ENCODE peak calls at places on chromosomes 3 and 15, in eight cellular contexts. S is cardiac fibroblast, K is K562, U is fibroblast of lung, T is body of pancreas, W is neural progenitor cell, Z is GM12864, C is gastrocnemius medialis. D is an unnamed sample.
A peak's percentile ranks its signal among the peaks of the same experiment; 100 is the strongest.

GRCh38 chr3:129045675-129046036 is 14.9 kb upstream of the GP9 start:
- DNase-seq in S (no peak), K (no peak), U (no peak), T (no peak), W (no peak), Z (no peak), C (no peak), D (no peak)

GRCh38 chr3:129593595-129594339 is 12.7 kb downstream of the PLXND1 start:
- DNase-seq in S (no peak), K (no peak), U (no peak), T (no peak), W (peak; percentile 52), Z (no peak), C (no peak), D (no peak)

GRCh38 chr3:14505803-14506500 is 34.2 kb downstream of the GRIP2 start:
- DNase-seq in S (no peak), K (no peak), U (no peak), T (no peak), W (no peak), Z (no peak), C (no peak), D (no peak)

GRCh38 chr15:62135532-62136134 is 29.5 kb downstream of the C2CD4B start:
- DNase-seq in S (peak; percentile 89), K (no peak), U (peak; percentile 80), T (peak; percentile 61), W (no peak), Z (no peak), C (no peak), D (peak; percentile 83)

GRCh38 chr3:56806407-56806806 is 4.7 kb upstream of the ARHGEF3 start:
- DNase-seq in S (no peak), K (no peak), U (no peak), T (no peak), W (no peak), Z (no peak), C (no peak), D (no peak)

GRCh38 chr15:76060098-76060989 is 559 bp downstream of the TMEM266 start:
- DNase-seq in S (no peak), K (no peak), U (no peak), T (no peak), W (no peak), Z (peak; percentile 15), C (no peak), D (peak; percentile 3)

GRCh38 chr15:60890361-60890991 is 338.6 kb downstream of the RORA start:
- DNase-seq in S (no peak), K (no peak), U (no peak), T (no peak), W (no peak), Z (no peak), C (no peak), D (no peak)

GRCh38 chr15:49844390-49844789 is 223.5 kb downstream of the DTWD1 start:
- DNase-seq in S (no peak), K (no peak), U (no peak), T (no peak), W (no peak), Z (no peak), C (no peak), D (no peak)

GRCh38 chr3:42148982-42149432 is 57.9 kb downstream of the TRAK1 start:
- DNase-seq in S (peak; percentile 83), K (peak; percentile 83), U (peak; percentile 90), T (no peak), W (peak; percentile 94), Z (no peak), C (peak; percentile 69), D (peak; percentile 86)

GRCh38 chr3:160394009-160394392 is 5.0 kb downstream of the IFT80 start:
- DNase-seq in S (no peak), K (peak; percentile 27), U (no peak), T (no peak), W (no peak), Z (no peak), C (no peak), D (no peak)

GRCh38 chr3:117756580-117756979 is 1047.0 kb downstream of the TUSC7 start:
- DNase-seq in S (no peak), K (no peak), U (peak; percentile 40), T (no peak), W (peak; percentile 29), Z (no peak), C (no peak), D (no peak)

GRCh38 chr15:99613887-99614642 is 48.3 kb downstream of the MEF2A start:
- DNase-seq in S (peak; percentile 70), K (no peak), U (no peak), T (no peak), W (no peak), Z (no peak), C (no peak), D (peak; percentile 71)

GRCh38 chr3:23959147-23959900 is 14.2 kb downstream of the NR1D2 start:
- DNase-seq in S (peak; percentile 70), K (no peak), U (peak; percentile 94), T (no peak), W (no peak), Z (no peak), C (no peak), D (peak; percentile 77)

GRCh38 chr15:24956131-24956838 is 1.5 kb downstream of the SNRPN start:
- DNase-seq in S (peak; percentile 81), K (no peak), U (peak; percentile 72), T (peak; percentile 70), W (peak; percentile 89), Z (peak; percentile 55), C (peak; percentile 69), D (peak; percentile 74)

GRCh38 chr3:140576444-140576843 is 101.4 kb upstream of the TRIM42 start:
- DNase-seq in S (no peak), K (no peak), U (no peak), T (no peak), W (no peak), Z (no peak), C (no peak), D (no peak)

GRCh38 chr3:171156455-171157005 is 130.0 kb upstream of the SLC2A2 start:
- DNase-seq in S (no peak), K (peak; percentile 37), U (peak; percentile 94), T (no peak), W (no peak), Z (no peak), C (no peak), D (peak; percentile 33)

GRCh38 chr3:29441020-29441324 is 160.1 kb downstream of the RBMS3 start:
- DNase-seq in S (no peak), K (no peak), U (no peak), T (no peak), W (no peak), Z (no peak), C (no peak), D (no peak)

GRCh38 chr3:29441422-29441821 is 160.6 kb downstream of the RBMS3 start:
- DNase-seq in S (no peak), K (no peak), U (no peak), T (no peak), W (no peak), Z (no peak), C (no peak), D (no peak)

GRCh38 chr3:29436612-29437313 is 155.9 kb downstream of the RBMS3 start:
- DNase-seq in S (no peak), K (no peak), U (peak; percentile 52), T (no peak), W (no peak), Z (no peak), C (no peak), D (peak; percentile 36)

GRCh38 chr3:29438580-29438979 is 157.7 kb downstream of the RBMS3 start:
- DNase-seq in S (no peak), K (no peak), U (peak; percentile 38), T (no peak), W (no peak), Z (no peak), C (no peak), D (no peak)

GRCh38 chr3:29440321-29441019 is 159.6 kb downstream of the RBMS3 start:
- DNase-seq in S (no peak), K (no peak), U (peak; percentile 52), T (no peak), W (peak; percentile 64), Z (no peak), C (no peak), D (no peak)
- H3K4me3 ChIP-seq in S (no peak overlapping the region), K (no peak overlapping the region), U (no peak overlapping the region), T (no peak overlapping the region), W (peak overlapping the region; percentile 18), Z (no peak overlapping the region), C (peak overlapping the region; percentile 47), D (no peak overlapping the region)

GRCh38 chr15:69797615-69798014 is 300.1 kb downstream of the TLE3 start:
- DNase-seq in S (no peak), K (no peak), U (no peak), T (no peak), W (no peak), Z (no peak), C (no peak), D (no peak)
- TF ChIP-seq CTCF in S (no peak), K (no peak), U (no peak), T (no peak), W (no peak), Z (no peak), C (no peak), D (no peak)

DNA sequence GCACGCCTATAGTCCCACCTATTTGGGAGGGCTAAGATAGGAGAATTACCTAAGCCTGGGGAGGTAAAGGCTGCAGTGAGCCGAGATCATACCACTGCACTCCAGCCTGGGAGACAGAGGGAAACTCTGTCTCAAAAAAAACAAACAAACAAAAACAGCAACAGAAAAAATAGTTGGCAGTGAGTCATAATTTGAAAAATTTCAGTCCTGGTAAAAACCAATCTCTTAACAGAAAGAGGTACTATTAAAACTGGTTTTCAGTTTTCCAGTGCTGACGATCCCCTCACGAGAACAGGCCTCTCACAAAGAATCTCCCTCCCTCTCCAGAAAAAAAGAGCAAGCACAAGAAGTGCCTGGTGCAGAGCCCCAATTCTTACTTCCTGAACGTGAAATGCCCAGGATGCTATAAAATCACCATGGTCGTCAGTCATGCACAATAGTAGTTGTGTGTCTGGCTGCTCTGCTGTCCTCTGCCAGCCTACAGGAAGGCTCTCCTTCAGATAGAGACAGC is 22.8 kb upstream of the MAP4 start:
- DNase-seq in S (peak; percentile 23), K (no peak), U (no peak), T (no peak), W (no peak), Z (no peak), C (no peak), D (no peak)
- H3K4me3 ChIP-seq in S (no peak overlapping the region), K (no peak overlapping the region), U (no peak overlapping the region), T (no peak overlapping the region), W (no peak overlapping the region), Z (no peak overlapping the region), C (no peak overlapping the region), D (no peak overlapping the region)

GRCh38 chr3:179876440-179876839 is 160.3 kb downstream of the PEX5L start:
- DNase-seq in S (no peak), K (no peak), U (no peak), T (no peak), W (no peak), Z (no peak), C (no peak), D (no peak)

GRCh38 chr3:179868715-179869114 is 168.0 kb downstream of the PEX5L start:
- DNase-seq in S (no peak), K (no peak), U (no peak), T (no peak), W (no peak), Z (no peak), C (no peak), D (no peak)

GRCh38 chr3:179867961-179868360 is 168.8 kb downstream of the PEX5L start:
- DNase-seq in S (no peak), K (no peak), U (no peak), T (no peak), W (no peak), Z (no peak), C (no peak), D (no peak)

GRCh38 chr3:179871782-179872181 is 165.0 kb downstream of the PEX5L start:
- DNase-seq in S (no peak), K (no peak), U (no peak), T (no peak), W (peak; percentile 25), Z (no peak), C (no peak), D (no peak)

GRCh38 chr3:179872842-179873241 is 163.9 kb downstream of the PEX5L start:
- DNase-seq in S (no peak), K (no peak), U (no peak), T (no peak), W (peak; percentile 35), Z (no peak), C (no peak), D (no peak)
- TF ChIP-seq CTCF in S (no peak), K (peak; percentile 11), U (no peak), T (no peak), W (peak; percentile 49), Z (no peak), C (no peak), D (no peak)